ENCODE peak calls at places on chromosomes 16 and 17, in four cellular contexts. One of them, this sample, is unnamed.

GRCh38 chr17:38453951-38454421 is 25.7 kb downstream of the ARHGAP23 start:
- DNase-seq in H1: no peak
- DNase-seq in HepG2: no peak
- DNase-seq in K562: no peak
- DNase-seq in this sample: peak

GRCh38 chr17:29066053-29066452 is 23.1 kb downstream of the PIPOX start:
- DNase-seq in HepG2: no peak
- DNase-seq in H1: no peak
- DNase-seq in K562: no peak
- DNase-seq in this sample: no peak

GRCh38 chr16:89863741-89864391 is 9.5 kb upstream of the TCF25 start:
- DNase-seq in K562: no peak
- DNase-seq in H1: no peak
- DNase-seq in HepG2: no peak
- DNase-seq in this sample: no peak

GRCh38 chr17:28907709-28908475 is 5.0 kb upstream of the DHRS13 start:
- DNase-seq in K562: no peak
- DNase-seq in H1: no peak
- DNase-seq in HepG2: peak
- DNase-seq in this sample: no peak

GRCh38 chr16:21301168-21301894 is 23.2 kb upstream of the CRYM start:
- DNase-seq in K562: peak
- DNase-seq in HepG2: peak
- DNase-seq in H1: peak
- DNase-seq in this sample: peak

GRCh38 chr17:82294086-82294773 is 20.7 kb upstream of the CSNK1D start:
- DNase-seq in H1: no peak
- DNase-seq in HepG2: no peak
- DNase-seq in K562: no peak
- DNase-seq in this sample: no peak

GRCh38 chr16:29779474-29779873 is 1.4 kb downstream of the ZG16 start:
- DNase-seq in K562: no peak
- DNase-seq in HepG2: peak
- DNase-seq in H1: no peak
- DNase-seq in this sample: no peak

GRCh38 chr16:12147681-12148479 is 171.3 kb downstream of the SNX29 start:
- DNase-seq in HepG2: no peak
- DNase-seq in K562: no peak
- DNase-seq in H1: peak
- DNase-seq in this sample: no peak

GRCh38 chr17:2871720-2872119 is 75.5 kb downstream of the RAP1GAP2 start:
- DNase-seq in H1: no peak
- DNase-seq in HepG2: no peak
- DNase-seq in K562: no peak
- DNase-seq in this sample: no peak

GRCh38 chr17:30780343-30780742 is 44.1 kb downstream of the CRLF3 start:
- DNase-seq in HepG2: no peak
- DNase-seq in H1: no peak
- DNase-seq in K562: no peak
- DNase-seq in this sample: no peak

GRCh38 chr17:50129946-50130777 is at the start of gene SAMD14:
- DNase-seq in H1: no peak
- DNase-seq in K562: peak
- DNase-seq in HepG2: no peak
- DNase-seq in this sample: no peak

GRCh38 chr16:15498427-15499175 is 64.2 kb downstream of the BMERB1 start:
- DNase-seq in H1: no peak
- DNase-seq in HepG2: no peak
- DNase-seq in K562: no peak
- DNase-seq in this sample: no peak

GRCh38 chr17:39152134-39152884 is 872 bp upstream of the PLXDC1 start:
- DNase-seq in HepG2: no peak
- DNase-seq in H1: peak
- DNase-seq in K562: no peak
- DNase-seq in this sample: no peak

GRCh38 chr17:45288825-45289224 is 26.9 kb upstream of the SPATA32 start:
- DNase-seq in HepG2: no peak
- DNase-seq in H1: no peak
- DNase-seq in K562: no peak
- DNase-seq in this sample: no peak

GRCh38 chr16:84475643-84476240 is 28.7 kb downstream of the MEAK7 start:
- DNase-seq in H1: peak
- DNase-seq in K562: no peak
- DNase-seq in HepG2: peak
- DNase-seq in this sample: no peak

GRCh38 chr17:759964-760363 is 7.9 kb upstream of the GEMIN4 start:
- DNase-seq in H1: no peak
- DNase-seq in HepG2: no peak
- DNase-seq in K562: no peak
- DNase-seq in this sample: no peak

GRCh38 chr17:36611345-36612072 is 10.1 kb downstream of the MRM1 start:
- DNase-seq in H1: no peak
- DNase-seq in K562: peak
- DNase-seq in HepG2: no peak
- DNase-seq in this sample: no peak

GRCh38 chr17:65103896-65104295 is 33.3 kb upstream of the RGS9 start:
- DNase-seq in K562: no peak
- DNase-seq in HepG2: no peak
- DNase-seq in H1: no peak
- DNase-seq in this sample: no peak

GRCh38 chr16:67666538-67667433 is at the start of the genes C16orf86 and ENKD1:
- DNase-seq in H1: peak
- DNase-seq in HepG2: peak
- DNase-seq in K562: peak
- DNase-seq in this sample: peak

GRCh38 chr17:13735444-13735843 is 133.7 kb upstream of the HS3ST3A1 start:
- DNase-seq in K562: no peak
- DNase-seq in HepG2: no peak
- DNase-seq in H1: no peak
- DNase-seq in this sample: no peak

GRCh38 chr16:84842516-84843148 is 22.8 kb downstream of the CRISPLD2 start:
- DNase-seq in K562: no peak
- DNase-seq in H1: no peak
- DNase-seq in HepG2: no peak
- DNase-seq in this sample: no peak

GRCh38 chr16:68752602-68753001 is 15.5 kb downstream of the CDH1 start:
- DNase-seq in K562: no peak
- DNase-seq in HepG2: peak
- DNase-seq in H1: no peak
- DNase-seq in this sample: peak

GRCh38 chr17:50967795-50968194 is 101.6 kb upstream of the TOB1 start:
- DNase-seq in K562: no peak
- DNase-seq in H1: no peak
- DNase-seq in HepG2: no peak
- DNase-seq in this sample: no peak

GRCh38 chr16:12900599-12901203 is 697 bp upstream of the SHISA9 start:
- DNase-seq in K562: no peak
- DNase-seq in HepG2: no peak
- DNase-seq in H1: peak
- DNase-seq in this sample: no peak

GRCh38 chr16:30490210-30490609 is 17.7 kb downstream of the ITGAL start:
- DNase-seq in K562: no peak
- DNase-seq in H1: no peak
- DNase-seq in HepG2: no peak
- DNase-seq in this sample: no peak

GRCh38 chr17:43360376-43360738 is 38.4 kb upstream of the ARL4D start:
- DNase-seq in HepG2: peak
- DNase-seq in H1: no peak
- DNase-seq in K562: no peak
- DNase-seq in this sample: peak

GRCh38 chr16:70590722-70591438 is 55.5 kb upstream of the IL34 start:
- DNase-seq in K562: no peak
- DNase-seq in HepG2: no peak
- DNase-seq in H1: no peak
- DNase-seq in this sample: no peak

GRCh38 chr16:27406729-27407128 is 4.8 kb downstream of the IL21R start:
- DNase-seq in HepG2: no peak
- DNase-seq in H1: no peak
- DNase-seq in K562: no peak
- DNase-seq in this sample: no peak
- TF ChIP-seq RNF2 in HepG2: no peak
- TF ChIP-seq RNF2 in H1: no peak
- TF ChIP-seq RNF2 in K562: no peak
- TF ChIP-seq RNF2 in this sample: no peak

GRCh38 chr17:34116306-34116705 is 138.8 kb upstream of the CCL2 start:
- DNase-seq in HepG2: no peak
- DNase-seq in H1: no peak
- DNase-seq in K562: no peak
- DNase-seq in this sample: no peak
- TF ChIP-seq CTCF in HepG2: no peak
- TF ChIP-seq CTCF in H1: no peak
- TF ChIP-seq CTCF in K562: no peak
- TF ChIP-seq CTCF in this sample: no peak

GRCh38 chr16:86033016-86033474 is 134.1 kb downstream of the IRF8 start:
- DNase-seq in K562: no peak
- DNase-seq in HepG2: no peak
- DNase-seq in H1: no peak
- DNase-seq in this sample: no peak
- TF ChIP-seq RNF2 in K562: no peak
- TF ChIP-seq RNF2 in HepG2: no peak
- TF ChIP-seq RNF2 in H1: no peak
- TF ChIP-seq RNF2 in this sample: no peak

DNA sequence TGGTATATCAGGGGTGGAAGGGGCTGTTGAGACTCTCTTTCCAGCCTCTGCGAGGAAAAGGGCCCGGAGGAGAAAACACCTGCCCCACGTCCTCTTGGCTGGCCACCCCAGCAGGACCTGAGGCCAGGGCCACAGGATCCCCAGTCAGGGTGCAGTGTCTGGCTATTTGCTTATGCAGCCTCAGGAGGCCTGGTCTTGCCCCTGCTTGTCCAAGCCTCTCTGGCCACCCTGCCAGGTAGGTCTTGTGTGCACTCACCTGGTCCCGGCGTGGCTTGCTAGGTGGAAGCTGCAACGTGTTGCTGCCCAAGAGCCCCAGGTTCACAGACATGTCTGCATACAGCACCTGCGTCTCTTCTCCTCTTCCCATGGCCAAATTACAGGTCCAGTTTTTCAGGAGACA is 549 bp downstream of the TMEM238L start:
- DNase-seq in K562: no peak
- DNase-seq in HepG2: no peak
- DNase-seq in H1: no peak
- DNase-seq in this sample: no peak
- TF ChIP-seq CTCF in K562: no peak
- TF ChIP-seq CTCF in HepG2: no peak
- TF ChIP-seq CTCF in H1: no peak
- TF ChIP-seq CTCF in this sample: no peak

GRCh38 chr16:50305441-50306061 is 39.2 kb downstream of the ADCY7 start:
- DNase-seq in HepG2: no peak
- DNase-seq in K562: no peak
- DNase-seq in H1: no peak
- DNase-seq in this sample: no peak
- TF ChIP-seq RNF2 in HepG2: no peak
- TF ChIP-seq RNF2 in K562: no peak
- TF ChIP-seq RNF2 in H1: no peak
- TF ChIP-seq RNF2 in this sample: no peak

GRCh38 chr16:1031666-1032065 is 40.9 kb upstream of the SSTR5 start:
- DNase-seq in HepG2: no peak
- DNase-seq in H1: no peak
- DNase-seq in K562: no peak
- DNase-seq in this sample: no peak
- TF ChIP-seq CTCF in HepG2: no peak
- TF ChIP-seq CTCF in H1: no peak
- TF ChIP-seq CTCF in K562: no peak
- TF ChIP-seq CTCF in this sample: no peak

DNA sequence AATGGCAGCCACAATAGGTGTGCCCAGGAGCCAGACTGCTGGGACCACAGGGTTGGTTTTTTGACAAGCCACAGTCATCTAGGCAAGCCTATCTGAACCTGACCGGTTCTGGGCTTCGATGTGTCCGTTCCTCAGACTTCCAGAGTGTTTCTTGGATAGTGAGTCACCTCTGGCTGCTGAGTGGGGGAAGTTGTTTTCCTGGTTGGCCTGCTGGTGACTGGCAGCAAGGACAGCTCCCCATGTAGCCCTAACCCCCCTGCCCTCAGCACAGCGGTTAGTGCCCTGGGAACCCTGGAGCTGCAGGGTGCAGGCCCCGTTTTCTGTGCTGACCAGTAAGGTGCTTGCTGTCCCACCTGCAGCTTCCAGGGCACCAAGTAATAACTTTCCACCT is 65.5 kb downstream of the PLD6 start:
- DNase-seq in H1: no peak
- DNase-seq in HepG2: no peak
- DNase-seq in K562: peak
- DNase-seq in this sample: peak
- TF ChIP-seq RNF2 in H1: no peak
- TF ChIP-seq RNF2 in HepG2: no peak
- TF ChIP-seq RNF2 in K562: no peak
- TF ChIP-seq RNF2 in this sample: no peak

GRCh38 chr16:14366447-14366846 is 263.6 kb downstream of the PARN start:
- DNase-seq in H1: no peak
- DNase-seq in K562: no peak
- DNase-seq in HepG2: no peak
- DNase-seq in this sample: no peak

GRCh38 chr16:14365200-14365851 is 264.7 kb downstream of the PARN start:
- DNase-seq in HepG2: no peak
- DNase-seq in H1: no peak
- DNase-seq in K562: no peak
- DNase-seq in this sample: peak

GRCh38 chr16:14364112-14364385 is 266.0 kb downstream of the PARN start:
- DNase-seq in HepG2: no peak
- DNase-seq in K562: no peak
- DNase-seq in H1: no peak
- DNase-seq in this sample: no peak

GRCh38 chr16:14362774-14363371 is 267.2 kb downstream of the PARN start:
- DNase-seq in H1: no peak
- DNase-seq in K562: no peak
- DNase-seq in HepG2: no peak
- DNase-seq in this sample: no peak

GRCh38 chr16:14364386-14365199 is 265.5 kb downstream of the PARN start:
- DNase-seq in HepG2: peak
- DNase-seq in K562: peak
- DNase-seq in H1: no peak
- DNase-seq in this sample: peak
- TF ChIP-seq CTCF in HepG2: peak
- TF ChIP-seq CTCF in K562: no peak
- TF ChIP-seq CTCF in H1: peak
- TF ChIP-seq CTCF in this sample: peak

GRCh38 chr16:2226245-2226793 is 2.9 kb downstream of the E4F1 start:
- DNase-seq in H1: no peak
- DNase-seq in HepG2: peak
- DNase-seq in K562: no peak
- DNase-seq in this sample: no peak
- TF ChIP-seq RNF2 in H1: no peak
- TF ChIP-seq RNF2 in HepG2: no peak
- TF ChIP-seq RNF2 in K562: no peak
- TF ChIP-seq RNF2 in this sample: no peak

This sample was measured in A549.